ENCODE peak calls at places on chromosomes 5 and 9, in five cellular contexts. L is spleen, S is esophagus squamous epithelium, J is lower leg skin, Y is A549. E is an unnamed sample.

GRCh38 chr9:752201-752600 is 89.3 kb upstream of the DMRT1 start:
- DNase-seq in Y (no peak), S (no peak), J (peak; percentile 76), L (no peak), E (peak; percentile 65)

GRCh38 chr5:77425420-77425819 is 66.7 kb downstream of the WDR41 start:
- DNase-seq in J (no peak), Y (no peak), L (no peak), S (no peak), E (no peak)

GRCh38 chr5:108380531-108381021 is 1.3 kb downstream of the FBXL17 start:
- DNase-seq in S (no peak), L (peak; percentile 93), J (peak; percentile 87), Y (peak; percentile 26), E (peak; percentile 33)

GRCh38 chr5:111948517-111948916 is 191.5 kb upstream of the NREP start:
- DNase-seq in J (no peak), L (no peak), S (no peak), Y (no peak), E (no peak)

GRCh38 chr5:1788828-1789227 is 10.8 kb downstream of the MRPL36 start:
- DNase-seq in S (no peak), Y (no peak), J (peak; percentile 76), L (no peak), E (no peak)

GRCh38 chr9:118418887-118419620 is 714.9 kb downstream of the TLR4 start:
- DNase-seq in L (no peak), J (no peak), S (no peak), Y (peak; percentile 29), E (peak; percentile 32)

GRCh38 chr9:124264812-124265211 is 7.1 kb downstream of the NEK6 start:
- DNase-seq in L (no peak), Y (no peak), J (no peak), S (no peak), E (no peak)

GRCh38 chr9:136794281-136795026 is 1.7 kb upstream of the CCDC183 start:
- DNase-seq in S (no peak), Y (no peak), L (no peak), J (no peak), E (no peak)

GRCh38 chr9:8616419-8616818 is 816.8 kb upstream of the DMAC1 start:
- DNase-seq in S (no peak), L (no peak), J (no peak), Y (no peak), E (no peak)

GRCh38 chr9:77424993-77425392 is 223.1 kb downstream of the GNA14 start:
- DNase-seq in L (no peak), S (no peak), Y (no peak), J (no peak), E (no peak)

GRCh38 chr5:61401726-61402125 is 69.7 kb downstream of the ZSWIM6 start:
- DNase-seq in S (no peak), L (no peak), Y (peak; percentile 39), J (no peak), E (no peak)

GRCh38 chr5:399296-400281 is 43.4 kb upstream of the EXOC3 start:
- DNase-seq in L (peak; percentile 95), S (peak; percentile 12), Y (peak; percentile 47), J (peak; percentile 97), E (no peak)

GRCh38 chr5:135890867-135891266 is 4.8 kb downstream of the IL9 start:
- DNase-seq in J (no peak), S (no peak), L (no peak), Y (no peak), E (no peak)

GRCh38 chr9:35158501-35159280 is 3.1 kb upstream of the UNC13B start:
- DNase-seq in L (no peak), J (no peak), Y (no peak), S (no peak), E (no peak)

GRCh38 chr5:59164041-59164830 is 581.4 kb downstream of the RAB3C start:
- DNase-seq in Y (no peak), S (no peak), J (no peak), L (no peak), E (no peak)

GRCh38 chr9:3367185-3367584 is 158.6 kb downstream of the RFX3 start:
- DNase-seq in Y (no peak), S (no peak), J (no peak), L (no peak), E (no peak)

GRCh38 chr5:1553642-1554409 is 30.1 kb upstream of the LPCAT1 start:
- DNase-seq in J (peak; percentile 70), L (no peak), S (no peak), Y (no peak), E (no peak)

GRCh38 chr9:81393985-81394811 is 295.1 kb downstream of the TLE1 start:
- DNase-seq in J (no peak), S (no peak), Y (no peak), L (no peak), E (no peak)

GRCh38 chr9:70478963-70479641 is 64.6 kb upstream of the KLF9 start:
- DNase-seq in Y (no peak), J (peak; percentile 87), L (no peak), S (no peak), E (no peak)

GRCh38 chr9:70481471-70481870 is 67.0 kb upstream of the KLF9 start:
- DNase-seq in L (no peak), S (no peak), J (no peak), Y (no peak), E (no peak)

GRCh38 chr9:70479880-70480291 is 65.4 kb upstream of the KLF9 start:
- DNase-seq in J (peak; percentile 87), Y (no peak), L (no peak), S (no peak), E (peak; percentile 40)

GRCh38 chr9:70477907-70478480 is 63.5 kb upstream of the KLF9 start:
- DNase-seq in L (no peak), J (no peak), S (no peak), Y (no peak), E (no peak)

DNA sequence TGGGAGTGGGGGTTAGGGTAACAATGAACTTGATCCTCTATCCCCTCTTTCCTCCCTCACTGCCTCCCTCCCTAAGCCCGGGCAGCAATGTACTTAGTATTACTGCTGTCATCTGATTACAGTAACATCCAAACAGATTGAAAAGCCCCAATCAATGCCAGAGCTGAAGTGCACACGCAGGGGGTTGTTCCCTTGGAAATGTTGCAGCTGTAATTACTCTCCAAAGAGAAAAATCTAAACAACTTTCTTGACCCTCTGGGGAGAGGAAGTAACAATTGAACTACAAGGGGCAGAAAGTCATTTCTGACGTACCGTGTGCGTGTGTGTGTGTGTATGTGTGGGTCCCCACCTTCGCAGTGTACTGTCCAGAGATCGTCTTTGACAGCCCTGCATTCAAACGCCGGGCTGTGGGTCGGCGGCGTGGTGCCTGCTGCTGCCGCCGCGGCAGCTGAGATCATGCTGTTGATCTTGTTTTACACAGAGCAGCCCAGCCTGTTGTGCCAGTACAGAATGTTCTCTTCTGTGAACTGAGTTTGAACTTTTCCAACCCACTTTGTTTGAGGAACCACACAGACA is 66.0 kb upstream of the KLF9 start:
- DNase-seq in S (no peak), L (peak; percentile 83), J (peak; percentile 97), Y (no peak), E (no peak)
- TF ChIP-seq POLR2A in S (no peak), L (no peak), J (peak; percentile 26), Y (no peak), E (no peak)

GRCh38 chr5:147037517-147038205 is 159.1 kb upstream of the PPP2R2B start:
- DNase-seq in Y (no peak), S (no peak), J (no peak), L (no peak), E (peak; percentile 49)
- TF ChIP-seq POLR2A in Y (no peak), S (no peak), J (no peak), L (no peak), E (no peak)

DNA sequence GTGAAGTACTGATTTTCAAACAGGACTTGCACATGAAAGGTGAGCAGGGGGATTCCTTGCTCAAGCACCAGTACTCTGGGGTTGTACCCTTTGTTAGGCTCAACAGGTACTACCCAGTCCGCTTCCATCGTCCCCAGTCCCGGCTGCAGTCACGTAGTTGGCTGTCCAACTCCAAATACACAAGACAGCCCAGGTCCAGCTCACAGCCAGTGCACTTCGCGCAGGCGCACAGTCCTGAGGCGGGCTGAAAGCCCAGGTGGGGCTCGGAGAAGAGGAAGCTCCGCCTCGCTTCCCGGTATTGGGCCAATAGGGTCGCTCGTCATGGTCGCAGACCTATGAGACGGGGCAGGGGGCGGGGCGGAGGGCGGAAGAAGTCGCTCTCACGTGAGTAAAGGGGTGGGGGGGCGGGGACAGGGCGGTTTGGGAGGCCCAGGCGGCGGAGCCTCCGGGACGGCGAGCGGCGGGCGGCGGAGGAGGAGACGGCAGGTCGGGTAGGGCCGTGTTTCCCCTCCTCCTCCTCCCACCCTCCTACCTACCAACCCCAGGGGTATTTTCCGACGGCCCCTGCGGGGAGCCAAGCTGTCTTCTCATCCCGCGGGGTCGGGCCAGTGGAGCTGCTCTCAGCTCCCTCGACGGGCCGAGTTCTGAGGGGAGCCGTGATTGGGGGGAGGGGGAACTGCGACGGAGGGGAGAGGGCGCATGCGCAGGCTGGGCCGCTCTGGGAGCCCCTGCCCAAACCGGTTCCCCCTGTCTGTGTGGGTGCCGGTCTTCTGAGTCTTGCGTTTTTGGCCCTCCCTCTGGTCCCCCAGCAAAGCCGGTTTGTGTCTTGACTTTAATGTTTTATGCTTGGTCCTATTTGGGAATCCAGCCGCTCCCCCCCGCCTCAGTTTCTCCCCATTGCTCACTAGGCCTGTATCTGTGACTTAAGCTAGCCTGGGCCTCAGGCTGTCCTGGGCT is at the start of gene RABGAP1:
- DNase-seq in J (peak; percentile 100), L (peak; percentile 100), S (peak; percentile 95), Y (peak; percentile 98), E (peak; percentile 99)
- TF ChIP-seq POLR2A in J (peak; percentile 73), L (no peak), S (no peak), Y (peak; percentile 61), E (peak; percentile 81)

GRCh38 chr5:80216753-80217596 is 38.9 kb downstream of the SERINC5 start:
- DNase-seq in S (no peak), J (peak; percentile 84), Y (no peak), L (no peak), E (no peak)

GRCh38 chr5:80216096-80216495 is 39.8 kb downstream of the SERINC5 start:
- DNase-seq in S (no peak), Y (no peak), L (no peak), J (no peak), E (no peak)

GRCh38 chr5:80220268-80220897 is 35.5 kb downstream of the SERINC5 start:
- DNase-seq in J (no peak), L (no peak), Y (no peak), S (no peak), E (no peak)

GRCh38 chr5:80217667-80218066 is 38.2 kb downstream of the SERINC5 start:
- DNase-seq in Y (no peak), L (no peak), S (no peak), J (no peak), E (no peak)

GRCh38 chr5:80219381-80219780 is 36.5 kb downstream of the SERINC5 start:
- DNase-seq in Y (no peak), J (no peak), S (no peak), L (no peak), E (no peak)
- TF ChIP-seq POLR2A in Y (no peak), J (no peak), S (no peak), L (no peak), E (no peak)